ENCODE peak calls at places on chromosomes 12 and 14, in four cellular contexts. S is neural crest cell, C is foreskin fibroblast, R is mesendoderm. E is an unnamed sample.

GRCh38 chr12:49588761-49589516 is 16.5 kb downstream of the FAM186B start:
- DNase-seq in R (no peak), C (no peak), S (no peak), E (no peak)

GRCh38 chr14:63752449-63753169 is 24.7 kb upstream of the SGPP1 start:
- DNase-seq in S (no peak), C (peak), R (no peak), E (peak)

GRCh38 chr12:102741196-102741595 is 175.8 kb downstream of the PAH start:
- DNase-seq in S (no peak), R (no peak), C (no peak), E (no peak)

GRCh38 chr12:19088576-19088975 is 41.0 kb upstream of the PLEKHA5 start:
- DNase-seq in S (no peak), R (no peak), C (no peak), E (no peak)

GRCh38 chr14:83470466-83470865 is 1936.8 kb upstream of the SEL1L start:
- DNase-seq in R (no peak), C (peak), S (no peak), E (no peak)

GRCh38 chr14:20551606-20552005 is 9.2 kb downstream of the RNASE9 start:
- DNase-seq in C (no peak), S (no peak), R (no peak), E (no peak)

GRCh38 chr14:90523544-90523943 is 126.7 kb downstream of the CALM1 start:
- DNase-seq in S (no peak), C (no peak), R (no peak), E (no peak)

GRCh38 chr14:74580275-74580672 is 31.8 kb downstream of the LTBP2 start:
- DNase-seq in C (no peak), S (no peak), R (no peak), E (no peak)

GRCh38 chr12:89372584-89373370 is 20.5 kb upstream of the DUSP6 start:
- DNase-seq in S (no peak), R (no peak), C (no peak), E (no peak)

GRCh38 chr12:12449533-12450025 is 92.7 kb downstream of the BORCS5 start:
- DNase-seq in C (peak), S (no peak), R (no peak), E (peak)

GRCh38 chr14:89013698-89014569 is 189.5 kb downstream of the TTC8 start:
- DNase-seq in S (no peak), C (no peak), R (no peak), E (no peak)

GRCh38 chr12:23221066-23221465 is 596.1 kb downstream of the ETNK1 start:
- DNase-seq in C (no peak), R (peak), S (no peak), E (no peak)

GRCh38 chr14:100065161-100065871 is at the start of gene EVL:
- DNase-seq in S (no peak), R (no peak), C (no peak), E (no peak)

GRCh38 chr14:84250863-84251262 is 1279.1 kb upstream of the FLRT2 start:
- DNase-seq in S (no peak), R (no peak), C (no peak), E (no peak)

GRCh38 chr12:132279184-132279889 is 50.1 kb downstream of the GALNT9 start:
- DNase-seq in S (no peak), R (peak), C (no peak), E (no peak)

GRCh38 chr14:92794547-92794941 is 439 bp downstream of the GOLGA5 start:
- DNase-seq in R (peak), S (no peak), C (no peak), E (no peak)

GRCh38 chr14:99946652-99947489 is 118.4 kb upstream of the EVL start:
- DNase-seq in R (no peak), C (no peak), S (peak), E (no peak)

GRCh38 chr12:22254450-22254849 is 80.1 kb downstream of the ST8SIA1 start:
- DNase-seq in C (no peak), S (no peak), R (no peak), E (no peak)

GRCh38 chr12:5200276-5201087 is 156.8 kb downstream of the KCNA5 start:
- DNase-seq in S (peak), R (peak), C (no peak), E (no peak)